ENCODE peak calls at places on chromosomes 16 and 17, in eight cellular contexts. I, X, H, T, D, K, F and B are unnamed samples.

GRCh38 chr17:6497496-6498221 is 53.4 kb downstream of the PIMREG start:
- DNase-seq in K (peak), D (no peak), H (no peak), I (no peak), T (no peak), X (no peak), F (no peak), B (no peak)

GRCh38 chr16:16871196-16871595 is 492.3 kb downstream of the NPIPA7 start:
- DNase-seq in H (no peak), I (no peak), F (no peak), X (no peak), T (no peak), D (no peak), K (no peak), B (no peak)

GRCh38 chr16:69329369-69330285 is 761 bp downstream of the PDF start:
- DNase-seq in I (no peak), T (peak), F (peak), X (no peak), D (peak), H (no peak), K (peak), B (peak)

GRCh38 chr16:70779361-70779760 is 21.6 kb downstream of the VAC14 start:
- DNase-seq in T (no peak), H (no peak), K (no peak), I (peak), F (no peak), D (no peak), X (no peak), B (no peak)

GRCh38 chr17:79630120-79630519 is 19.3 kb upstream of the RBFOX3 start:
- DNase-seq in H (no peak), X (no peak), K (peak), T (no peak), F (no peak), I (no peak), D (no peak), B (peak)

GRCh38 chr16:52805559-52806168 is 247.0 kb downstream of the CHD9NB start:
- DNase-seq in D (no peak), X (no peak), H (no peak), I (no peak), T (no peak), F (no peak), K (no peak), B (no peak)

GRCh38 chr16:57060323-57061083 is 31.9 kb upstream of the CPNE2 start:
- DNase-seq in T (no peak), X (no peak), I (no peak), F (no peak), H (no peak), K (no peak), D (no peak), B (no peak)

GRCh38 chr16:56631197-56631596 is 1.3 kb upstream of the MT1M start:
- DNase-seq in I (no peak), T (no peak), D (no peak), K (peak), H (no peak), X (no peak), F (no peak), B (no peak)

GRCh38 chr17:51046527-51047384 is 73.9 kb downstream of the SPAG9 start:
- DNase-seq in D (peak), T (no peak), I (peak), X (peak), H (no peak), F (no peak), K (peak), B (no peak)

GRCh38 chr17:4914009-4914408 is 11.1 kb upstream of the CHRNE start:
- DNase-seq in X (no peak), D (no peak), F (no peak), T (no peak), K (no peak), I (peak), H (no peak), B (no peak)